ENCODE peak calls at places on chromosomes 2 and 18, in seven cellular contexts. M is mesendoderm, B is IMR-90, L is neuronal stem cell, D is H1, J is H9, G is mesenchymal stem cell. Q is an unnamed sample. For H3K79me1, the result is how much of the 10 kb centered on the place peaks cover.

GRCh38 chr18:67266591-67267237 is 249.8 kb downstream of the DSEL start:
- DNase-seq in G (peak), J (no peak), B (peak), D (no peak), M (peak), L (no peak), Q (no peak)

GRCh38 chr2:106863387-106863786 is 22.6 kb downstream of the ST6GAL2 start:
- DNase-seq in L (no peak), M (peak), J (no peak), D (no peak), B (no peak), G (no peak), Q (no peak)

GRCh38 chr18:46152808-46153617 is 48.8 kb downstream of the HAUS1 start:
- DNase-seq in J (peak), B (no peak), M (peak), L (peak), G (no peak), D (peak), Q (no peak)

GRCh38 chr2:181197140-181197760 is 216.8 kb downstream of the UBE2E3 start:
- DNase-seq in G (no peak), J (no peak), M (no peak), B (no peak), D (no peak), L (no peak), Q (no peak)

GRCh38 chr2:213688129-213688528 is 403.9 kb downstream of the SPAG16 start:
- DNase-seq in J (no peak), G (no peak), L (no peak), D (no peak), B (no peak), M (peak), Q (no peak)

GRCh38 chr2:28436525-28437051 is 43.9 kb downstream of the FOSL2 start:
- DNase-seq in M (no peak), B (no peak), J (no peak), G (no peak), D (no peak), L (no peak), Q (peak)

GRCh38 chr2:84938194-84938879 is 32.6 kb upstream of the KCMF1 start:
- DNase-seq in L (no peak), M (no peak), B (no peak), G (peak), D (no peak), J (no peak), Q (peak)

GRCh38 chr2:12057436-12058166 is 311.2 kb downstream of the LPIN1 start:
- DNase-seq in G (peak), D (no peak), B (no peak), L (no peak), M (no peak), J (peak), Q (no peak)

GRCh38 chr2:101111917-101112771 is 39.0 kb downstream of the TBC1D8 start:
- DNase-seq in J (no peak), B (peak), L (no peak), G (peak), M (no peak), D (no peak), Q (no peak)

GRCh38 chr2:156116113-156116512 is 216.4 kb downstream of the NR4A2 start:
- DNase-seq in J (no peak), B (no peak), D (no peak), L (no peak), G (no peak), M (no peak), Q (no peak)

GRCh38 chr2:74399785-74400184 is 19.7 kb upstream of the DCTN1 start:
- DNase-seq in L (no peak), J (no peak), B (peak), M (peak), G (peak), D (no peak), Q (peak)

GRCh38 chr2:191297031-191297430 is 51.8 kb downstream of the MYO1B start:
- DNase-seq in M (no peak), B (peak), J (no peak), D (no peak), G (no peak), L (no peak), Q (no peak)

GRCh38 chr18:59650266-59650820 is 46.9 kb downstream of the CCBE1 start:
- DNase-seq in M (no peak), B (peak), D (peak), J (no peak), G (no peak), L (no peak), Q (no peak)

GRCh38 chr2:232502901-232503791 is 15.5 kb upstream of the ECEL1 start:
- DNase-seq in G (peak), D (peak), L (peak), B (peak), M (peak), J (peak), Q (peak)

GRCh38 chr18:77016936-77017335 is 115.6 kb downstream of the MBP start:
- DNase-seq in D (no peak), L (no peak), M (no peak), G (no peak), J (no peak), B (no peak), Q (no peak)

GRCh38 chr2:163348843-163349395 is 386.9 kb downstream of the FIGN start:
- DNase-seq in D (no peak), B (peak), L (peak), J (no peak), G (peak), M (peak), Q (peak)

GRCh38 chr18:31503011-31503410 is 5.0 kb downstream of the DSG2 start:
- DNase-seq in B (no peak), J (no peak), M (no peak), D (no peak), L (no peak), G (no peak), Q (no peak)

GRCh38 chr18:38525039-38525438 is 959.4 kb upstream of the CELF4 start:
- DNase-seq in L (no peak), M (no peak), J (no peak), D (no peak), G (no peak), B (no peak), Q (no peak)

GRCh38 chr2:184769686-184770085 is 171.4 kb downstream of the ZNF804A start:
- DNase-seq in G (no peak), D (no peak), L (no peak), J (no peak), B (peak), M (no peak), Q (no peak)

GRCh38 chr2:207762146-207762545 is 7.6 kb downstream of the FZD5 start:
- DNase-seq in J (no peak), L (no peak), G (no peak), B (peak), M (peak), D (no peak), Q (peak)

GRCh38 chr2:224268441-224268840 is 133.5 kb downstream of the FAM124B start:
- DNase-seq in M (no peak), L (no peak), G (peak), J (no peak), B (peak), D (no peak), Q (peak)

GRCh38 chr18:6982398-6982797 is 135.2 kb downstream of the LAMA1 start:
- DNase-seq in M (peak), D (no peak), L (no peak), J (no peak), G (no peak), B (no peak), Q (peak)

GRCh38 chr2:1891147-1891546 is 146.8 kb upstream of the PXDN start:
- DNase-seq in G (no peak), B (no peak), J (no peak), D (no peak), M (no peak), L (no peak), Q (no peak)

GRCh38 chr2:233996436-233996835 is 54.1 kb upstream of the SPP2 start:
- DNase-seq in L (no peak), D (no peak), M (no peak), G (no peak), B (peak), J (no peak), Q (no peak)

GRCh38 chr2:237978058-237978712 is 11.4 kb downstream of the UBE2F start:
- DNase-seq in G (peak), J (no peak), M (no peak), B (peak), L (no peak), D (no peak), Q (no peak)

GRCh38 chr2:190318931-190319556 is 582 bp downstream of the HIBCH start:
- DNase-seq in G (no peak), B (peak), D (no peak), L (no peak), M (no peak), J (no peak), Q (peak)

GRCh38 chr2:227228061-227228667 is 63.7 kb downstream of the COL4A3 start:
- DNase-seq in J (no peak), D (no peak), L (no peak), G (no peak), B (no peak), M (no peak), Q (no peak)

GRCh38 chr2:231467613-231468525 is 3.6 kb upstream of the NCL start:
- DNase-seq in D (no peak), L (no peak), J (no peak), G (no peak), M (no peak), B (no peak), Q (no peak)

GRCh38 chr18:50944245-50944917 is 23.5 kb upstream of the ELAC1 start:
- DNase-seq in B (no peak), D (no peak), L (no peak), G (no peak), J (no peak), M (no peak), Q (no peak)

GRCh38 chr18:49656098-49656591 is 94.3 kb downstream of the LIPG start:
- DNase-seq in B (peak), M (peak), D (no peak), L (no peak), J (no peak), G (peak), Q (peak)

GRCh38 chr2:115161531-115162453 is 719.4 kb downstream of the DPP10 start:
- DNase-seq in J (peak), G (no peak), M (peak), L (peak), D (peak), B (no peak), Q (peak)

GRCh38 chr2:162149940-162150339 is 2.1 kb downstream of the GCG start:
- DNase-seq in J (peak), G (no peak), D (no peak), L (no peak), B (no peak), M (no peak), Q (no peak)

GRCh38 chr18:8988262-8988871 is 114.1 kb upstream of the NDUFV2 start:
- DNase-seq in D (peak), L (peak), M (peak), B (peak), G (peak), J (peak), Q (peak)

DNA sequence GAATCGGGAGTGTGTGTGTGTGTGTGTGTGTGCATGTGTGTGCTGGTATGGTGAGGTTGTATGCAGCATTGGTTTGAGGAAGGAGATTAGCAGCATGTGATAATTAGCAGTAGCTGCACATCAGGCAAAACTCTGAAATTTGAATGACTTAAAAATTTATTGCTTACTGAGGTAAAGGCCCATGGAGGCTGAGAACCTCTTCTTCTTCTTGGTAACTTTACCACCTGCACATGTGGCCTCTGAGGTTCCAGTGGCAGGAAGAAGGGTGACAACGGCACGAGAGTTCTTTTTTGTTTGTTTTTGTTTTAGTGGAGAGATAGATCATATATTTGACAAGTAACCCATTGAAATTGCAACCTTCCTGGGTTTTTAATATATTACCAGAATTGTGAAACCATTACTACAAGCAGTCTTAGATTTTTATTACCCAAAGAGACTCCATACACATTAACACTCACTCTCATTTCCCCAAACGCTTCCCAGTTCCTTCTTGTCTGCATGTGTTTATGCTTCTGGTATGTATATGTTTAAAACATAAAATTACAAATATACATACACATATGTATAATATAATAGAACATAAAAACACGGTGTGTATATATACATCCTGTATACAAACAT is 292.1 kb downstream of the PTGR3 start:
- DNase-seq in L (no peak), B (no peak), G (no peak), J (no peak), M (no peak), D (no peak), Q (no peak)
- H4K8ac ChIP-seq in L (no peak), B (no peak), G (no peak), J (no peak), M (no peak), D (no peak), Q (no peak)

DNA sequence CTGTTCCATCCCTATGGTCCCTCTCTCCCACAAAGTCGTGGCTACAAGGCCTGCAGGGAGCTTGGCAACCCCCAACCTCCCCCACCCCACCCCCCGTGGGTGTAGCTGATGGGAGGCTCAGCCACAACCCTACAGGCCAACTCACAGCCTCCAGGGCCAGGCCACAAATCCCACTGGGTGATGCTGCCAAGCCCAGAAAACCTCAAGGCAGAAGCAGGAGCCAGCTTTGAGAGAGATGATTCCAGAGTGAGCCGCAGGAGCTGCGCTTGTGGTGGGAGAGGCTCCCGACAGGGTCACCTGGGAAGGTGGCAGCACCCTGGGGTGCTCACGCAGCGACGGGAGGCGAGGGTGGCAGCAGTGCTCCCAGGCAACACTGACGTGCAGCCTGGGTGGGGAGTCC is 44.8 kb downstream of the ADCY3 start:
- DNase-seq in B (no peak), L (no peak), M (no peak), D (no peak), J (no peak), G (no peak), Q (no peak)
- H3K79me1 ChIP-seq in B (under half), L (under half), M (under half), D (under half), J (under half), G (under half), Q (under half)

DNA sequence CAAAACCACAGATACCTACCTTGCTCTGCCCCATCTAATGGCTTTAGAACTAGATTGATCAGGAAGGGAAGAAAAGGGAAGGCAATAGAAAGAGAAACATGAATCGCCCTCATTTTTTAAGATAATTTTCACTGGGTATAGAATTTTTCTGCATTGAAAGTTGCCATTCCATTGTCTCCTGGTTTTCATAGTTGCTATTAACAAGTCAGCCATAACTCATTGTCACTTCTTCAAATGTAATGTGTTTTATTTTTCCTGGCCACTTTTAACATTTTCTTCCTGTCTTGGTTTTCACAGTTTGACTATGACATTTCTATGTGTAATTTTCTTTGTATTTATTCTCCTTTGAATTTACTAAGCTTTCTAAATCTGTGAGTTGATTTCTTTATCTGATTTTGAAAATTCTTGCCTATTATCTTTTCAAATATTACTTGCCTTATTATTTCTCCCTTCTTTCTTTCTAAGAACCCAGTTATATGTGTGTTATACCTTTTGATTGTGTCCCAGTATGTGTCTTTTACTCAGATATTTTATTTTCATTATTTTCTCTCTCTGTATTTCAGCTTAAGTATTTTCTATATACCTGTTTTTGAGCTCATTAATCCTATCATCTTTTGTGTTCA is 85.5 kb upstream of the GLI2 start:
- DNase-seq in B (no peak), D (no peak), M (no peak), G (peak), J (no peak), L (no peak), Q (no peak)
- H4K8ac ChIP-seq in B (no peak), D (no peak), M (no peak), G (no peak), J (no peak), L (no peak), Q (no peak)

GRCh38 chr2:229879551-229879950 is 42.3 kb downstream of the TRIP12 start:
- DNase-seq in L (no peak), J (no peak), M (no peak), G (no peak), B (no peak), D (no peak), Q (peak)
- H3K79me1 ChIP-seq in L (under half), J (under half), M (under half), G (under half), B (under half), D (under half), Q (under half)

DNA sequence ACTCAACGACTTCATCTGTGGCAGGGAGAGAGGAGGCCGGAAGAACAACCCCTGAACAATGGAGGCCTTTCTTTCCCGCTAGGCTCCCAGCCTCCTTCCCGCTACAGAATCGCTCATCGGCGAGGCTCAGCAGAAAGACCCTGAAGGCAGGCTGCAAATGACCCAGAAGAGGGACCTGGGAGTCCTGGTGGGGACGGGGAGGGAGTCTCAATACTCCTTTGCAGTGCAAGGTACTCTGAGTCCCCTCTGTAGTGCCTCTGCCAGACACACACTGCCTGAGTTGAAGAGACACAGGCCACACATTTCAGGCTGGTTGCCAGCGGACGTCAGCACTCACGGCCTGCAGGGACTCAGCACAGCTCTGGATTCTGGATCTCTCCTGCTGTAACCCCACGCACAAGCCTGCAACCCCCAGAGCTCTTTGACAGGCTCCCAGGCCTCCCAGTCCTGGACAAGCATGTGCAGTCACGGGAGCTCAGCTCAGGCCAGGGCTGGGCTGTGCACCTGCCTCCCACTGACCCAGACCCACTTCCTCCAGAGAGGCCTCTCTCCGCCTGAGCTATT is 6.1 kb downstream of the GPR17 start:
- DNase-seq in G (peak), M (no peak), B (no peak), L (no peak), D (no peak), J (no peak), Q (no peak)
- H4K8ac ChIP-seq in G (no peak), M (no peak), B (no peak), L (no peak), D (no peak), J (no peak), Q (no peak)

GRCh38 chr2:110642360-110642759 is 35.5 kb downstream of the BUB1 start:
- DNase-seq in G (no peak), J (no peak), L (no peak), D (no peak), B (no peak), M (no peak), Q (no peak)

GRCh38 chr2:110638976-110639695 is 38.7 kb downstream of the BUB1 start:
- DNase-seq in B (no peak), D (no peak), G (no peak), J (no peak), M (no peak), L (no peak), Q (peak)

GRCh38 chr2:110639972-110640371 is 37.9 kb downstream of the BUB1 start:
- DNase-seq in J (no peak), L (no peak), M (no peak), D (no peak), G (no peak), B (no peak), Q (no peak)

GRCh38 chr2:110637093-110637492 is 40.8 kb downstream of the BUB1 start:
- DNase-seq in D (no peak), L (no peak), M (no peak), B (no peak), J (no peak), G (no peak), Q (no peak)
- H3K79me1 ChIP-seq in D (under half), L (under half), M (under half), B (under half), J (under half), G (under half), Q (under half)

GRCh38 chr2:71330155-71330554 is 1.4 kb upstream of the ZNF638 start:
- DNase-seq in G (no peak), B (no peak), L (no peak), M (no peak), D (no peak), J (no peak), Q (no peak)

GRCh38 chr2:71327916-71328315 is 3.7 kb upstream of the ZNF638 start:
- DNase-seq in M (peak), L (no peak), B (no peak), G (no peak), J (peak), D (no peak), Q (no peak)

GRCh38 chr2:71323386-71323785 is 8.2 kb upstream of the ZNF638 start:
- DNase-seq in D (no peak), M (no peak), J (no peak), L (no peak), B (no peak), G (no peak), Q (no peak)

GRCh38 chr2:71330585-71331330 is 824 bp upstream of the ZNF638 start:
- DNase-seq in J (no peak), G (no peak), B (no peak), L (no peak), D (no peak), M (peak), Q (no peak)

GRCh38 chr2:71326968-71327367 is 4.6 kb upstream of the ZNF638 start:
- DNase-seq in J (no peak), L (no peak), D (no peak), G (no peak), M (no peak), B (no peak), Q (no peak)
- H4K8ac ChIP-seq in J (no peak), L (no peak), D (no peak), G (no peak), M (no peak), B (no peak), Q (no peak)

GRCh38 chr18:10029711-10030110 is 115.9 kb downstream of the VAPA start:
- DNase-seq in G (no peak), J (no peak), L (no peak), M (no peak), B (no peak), D (no peak), Q (no peak)

GRCh38 chr18:10035306-10035991 is 121.6 kb downstream of the VAPA start:
- DNase-seq in L (no peak), D (no peak), J (no peak), B (no peak), M (no peak), G (no peak), Q (peak)

GRCh38 chr18:10033038-10033437 is 119.2 kb downstream of the VAPA start:
- DNase-seq in D (no peak), J (no peak), B (no peak), G (no peak), L (no peak), M (no peak), Q (no peak)

GRCh38 chr18:10030816-10031541 is 117.2 kb downstream of the VAPA start:
- DNase-seq in B (no peak), M (no peak), G (no peak), D (no peak), L (no peak), J (no peak), Q (no peak)

GRCh38 chr18:10032331-10032979 is 118.6 kb downstream of the VAPA start:
- DNase-seq in M (peak), L (peak), J (peak), G (no peak), B (no peak), D (peak), Q (no peak)
- H3K79me1 ChIP-seq in M (under half), L (under half), J (under half), G (under half), B (under half), D (under half), Q (under half)

GRCh38 chr2:45006041-45006941 is 3.0 kb downstream of the SIX2 start:
- DNase-seq in B (no peak), D (no peak), M (no peak), L (no peak), G (no peak), J (no peak), Q (no peak)
- H4K8ac ChIP-seq in B (no peak), D (peak), M (no peak), L (no peak), G (no peak), J (no peak), Q (no peak)

Q was measured in trophoblast cell.